ENCODE peak calls at places on chromosomes 1 and 21, in seven cellular contexts. One of them, this sample, is unnamed.
A peak's percentile ranks its signal among the peaks of the same experiment; 100 is the strongest.

GRCh38 chr21:32726742-32727477 is 903 bp downstream of the SYNJ1 start:
- DNase-seq in GM13976: peak; percentile 16
- DNase-seq in fibroblast of pulmonary artery: peak; percentile 37
- DNase-seq in cardiac muscle cell: peak; percentile 49
- DNase-seq in body of pancreas: no peak
- DNase-seq in WTC11: no peak
- DNase-seq in type B pancreatic cell: no peak
- DNase-seq in this sample: peak; percentile 77

GRCh38 chr1:62144238-62144831 is 50.3 kb upstream of the L1TD1 start:
- DNase-seq in GM13976: peak; percentile 42
- DNase-seq in fibroblast of pulmonary artery: peak; percentile 63
- DNase-seq in cardiac muscle cell: peak; percentile 55
- DNase-seq in body of pancreas: peak; percentile 50
- DNase-seq in WTC11: peak; percentile 63
- DNase-seq in type B pancreatic cell: no peak
- DNase-seq in this sample: peak; percentile 59

GRCh38 chr1:33823830-33824229 is 40.0 kb upstream of the HMGB4 start:
- DNase-seq in GM13976: no peak
- DNase-seq in fibroblast of pulmonary artery: no peak
- DNase-seq in cardiac muscle cell: no peak
- DNase-seq in body of pancreas: no peak
- DNase-seq in WTC11: no peak
- DNase-seq in type B pancreatic cell: no peak
- DNase-seq in this sample: no peak

GRCh38 chr1:240338837-240339236 is 247.2 kb downstream of the FMN2 start:
- DNase-seq in GM13976: no peak
- DNase-seq in fibroblast of pulmonary artery: no peak
- DNase-seq in cardiac muscle cell: no peak
- DNase-seq in body of pancreas: no peak
- DNase-seq in WTC11: no peak
- DNase-seq in type B pancreatic cell: no peak
- DNase-seq in this sample: no peak

GRCh38 chr21:37245151-37245550 is 22.0 kb downstream of the VPS26C start:
- DNase-seq in GM13976: no peak
- DNase-seq in fibroblast of pulmonary artery: no peak
- DNase-seq in cardiac muscle cell: peak; percentile 13
- DNase-seq in body of pancreas: no peak
- DNase-seq in WTC11: peak; percentile 25
- DNase-seq in type B pancreatic cell: no peak
- DNase-seq in this sample: no peak

GRCh38 chr1:179817789-179818188 is 59.8 kb downstream of the TOR1AIP2 start:
- DNase-seq in GM13976: no peak
- DNase-seq in fibroblast of pulmonary artery: peak; percentile 55
- DNase-seq in cardiac muscle cell: no peak
- DNase-seq in body of pancreas: peak; percentile 32
- DNase-seq in WTC11: no peak
- DNase-seq in type B pancreatic cell: no peak
- DNase-seq in this sample: no peak

GRCh38 chr1:26360051-26360806 is 6.3 kb upstream of the CRYBG2 start:
- DNase-seq in GM13976: peak; percentile 85
- DNase-seq in fibroblast of pulmonary artery: no peak
- DNase-seq in cardiac muscle cell: no peak
- DNase-seq in body of pancreas: peak; percentile 15
- DNase-seq in WTC11: peak; percentile 86
- DNase-seq in type B pancreatic cell: no peak
- DNase-seq in this sample: no peak

GRCh38 chr1:246169486-246169885 is 337.6 kb downstream of the SMYD3 start:
- DNase-seq in GM13976: no peak
- DNase-seq in fibroblast of pulmonary artery: no peak
- DNase-seq in cardiac muscle cell: no peak
- DNase-seq in body of pancreas: no peak
- DNase-seq in WTC11: no peak
- DNase-seq in type B pancreatic cell: no peak
- DNase-seq in this sample: no peak

GRCh38 chr1:79323240-79324025 is 316.9 kb upstream of the ADGRL4 start:
- DNase-seq in GM13976: no peak
- DNase-seq in fibroblast of pulmonary artery: peak; percentile 99
- DNase-seq in cardiac muscle cell: no peak
- DNase-seq in body of pancreas: no peak
- DNase-seq in WTC11: no peak
- DNase-seq in type B pancreatic cell: no peak
- DNase-seq in this sample: no peak

GRCh38 chr1:1137256-1138045 is 21.6 kb upstream of the C1orf159 start:
- DNase-seq in GM13976: peak; percentile 93
- DNase-seq in fibroblast of pulmonary artery: no peak
- DNase-seq in cardiac muscle cell: no peak
- DNase-seq in body of pancreas: no peak
- DNase-seq in WTC11: no peak
- DNase-seq in type B pancreatic cell: no peak
- DNase-seq in this sample: no peak

GRCh38 chr1:21174638-21175323 is 1.9 kb downstream of the EIF4G3 start:
- DNase-seq in GM13976: no peak
- DNase-seq in fibroblast of pulmonary artery: peak; percentile 87
- DNase-seq in cardiac muscle cell: no peak
- DNase-seq in body of pancreas: peak; percentile 32
- DNase-seq in WTC11: no peak
- DNase-seq in type B pancreatic cell: no peak
- DNase-seq in this sample: no peak

GRCh38 chr1:226581650-226582330 is 33.2 kb downstream of the STUM start:
- DNase-seq in GM13976: no peak
- DNase-seq in fibroblast of pulmonary artery: no peak
- DNase-seq in cardiac muscle cell: no peak
- DNase-seq in body of pancreas: no peak
- DNase-seq in WTC11: no peak
- DNase-seq in type B pancreatic cell: no peak
- DNase-seq in this sample: no peak

GRCh38 chr1:203592156-203592555 is 34.5 kb upstream of the ATP2B4 start:
- DNase-seq in GM13976: no peak
- DNase-seq in fibroblast of pulmonary artery: peak; percentile 28
- DNase-seq in cardiac muscle cell: peak; percentile 82
- DNase-seq in body of pancreas: peak; percentile 32
- DNase-seq in WTC11: peak; percentile 56
- DNase-seq in type B pancreatic cell: peak; percentile 74
- DNase-seq in this sample: peak; percentile 70

GRCh38 chr1:22729400-22729773 is 18.7 kb downstream of the EPHB2 start:
- DNase-seq in GM13976: no peak
- DNase-seq in fibroblast of pulmonary artery: no peak
- DNase-seq in cardiac muscle cell: no peak
- DNase-seq in body of pancreas: no peak
- DNase-seq in WTC11: no peak
- DNase-seq in type B pancreatic cell: no peak
- DNase-seq in this sample: no peak

GRCh38 chr1:50132495-50132894 is 23.8 kb downstream of the ELAVL4 start:
- DNase-seq in GM13976: no peak
- DNase-seq in fibroblast of pulmonary artery: no peak
- DNase-seq in cardiac muscle cell: no peak
- DNase-seq in body of pancreas: no peak
- DNase-seq in WTC11: no peak
- DNase-seq in type B pancreatic cell: no peak
- DNase-seq in this sample: no peak

GRCh38 chr1:200916152-200916551 is 21.5 kb downstream of the INAVA start:
- DNase-seq in GM13976: peak; percentile 29
- DNase-seq in fibroblast of pulmonary artery: no peak
- DNase-seq in cardiac muscle cell: no peak
- DNase-seq in body of pancreas: no peak
- DNase-seq in WTC11: peak; percentile 79
- DNase-seq in type B pancreatic cell: no peak
- DNase-seq in this sample: no peak

GRCh38 chr1:213003281-213003680 is 12.4 kb downstream of the ANGEL2 start:
- DNase-seq in GM13976: no peak
- DNase-seq in fibroblast of pulmonary artery: no peak
- DNase-seq in cardiac muscle cell: no peak
- DNase-seq in body of pancreas: no peak
- DNase-seq in WTC11: no peak
- DNase-seq in type B pancreatic cell: no peak
- DNase-seq in this sample: no peak

GRCh38 chr1:87918398-87918797 is 589.7 kb downstream of the LMO4 start:
- DNase-seq in GM13976: no peak
- DNase-seq in fibroblast of pulmonary artery: no peak
- DNase-seq in cardiac muscle cell: no peak
- DNase-seq in body of pancreas: no peak
- DNase-seq in WTC11: no peak
- DNase-seq in type B pancreatic cell: no peak
- DNase-seq in this sample: no peak

GRCh38 chr1:48194801-48195200 is 27.7 kb upstream of the SLC5A9 start:
- DNase-seq in GM13976: no peak
- DNase-seq in fibroblast of pulmonary artery: no peak
- DNase-seq in cardiac muscle cell: no peak
- DNase-seq in body of pancreas: no peak
- DNase-seq in WTC11: no peak
- DNase-seq in type B pancreatic cell: no peak
- DNase-seq in this sample: no peak

DNA sequence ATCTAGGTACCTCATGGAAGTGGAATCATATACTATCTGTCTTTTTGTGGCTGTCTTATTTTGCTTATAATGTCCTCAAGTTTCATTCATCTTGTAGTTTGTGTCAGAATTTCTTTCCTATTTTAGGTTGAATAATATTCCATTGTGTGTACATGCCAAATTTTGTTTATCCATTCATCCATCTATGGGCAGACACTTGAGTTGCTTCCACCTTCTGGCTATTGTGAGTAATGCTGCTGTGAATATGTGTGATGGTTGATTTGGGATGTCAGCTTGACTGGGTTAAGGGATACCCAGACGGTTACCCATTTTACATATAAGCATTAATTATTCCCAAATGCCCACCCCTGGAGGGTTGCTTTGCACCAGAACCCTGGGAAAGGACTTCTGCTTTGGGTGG is 477.5 kb downstream of the PTPRU start:
- DNase-seq in GM13976: no peak
- DNase-seq in fibroblast of pulmonary artery: peak; percentile 44
- DNase-seq in cardiac muscle cell: no peak
- DNase-seq in body of pancreas: no peak
- DNase-seq in WTC11: no peak
- DNase-seq in type B pancreatic cell: no peak
- DNase-seq in this sample: no peak
- TF ChIP-seq CTCF in GM13976: no peak
- TF ChIP-seq CTCF in fibroblast of pulmonary artery: peak; percentile 52
- TF ChIP-seq CTCF in cardiac muscle cell: peak; percentile 39
- TF ChIP-seq CTCF in body of pancreas: no peak
- TF ChIP-seq CTCF in WTC11: no peak
- TF ChIP-seq CTCF in type B pancreatic cell: peak; percentile 53
- TF ChIP-seq CTCF in this sample: peak; percentile 13

GRCh38 chr1:5595531-5596170 is 396.6 kb downstream of the NPHP4 start:
- DNase-seq in GM13976: no peak
- DNase-seq in fibroblast of pulmonary artery: no peak
- DNase-seq in cardiac muscle cell: no peak
- DNase-seq in body of pancreas: no peak
- DNase-seq in WTC11: no peak
- DNase-seq in type B pancreatic cell: peak; percentile 34
- DNase-seq in this sample: no peak
- TF ChIP-seq CTCF in GM13976: no peak
- TF ChIP-seq CTCF in fibroblast of pulmonary artery: no peak
- TF ChIP-seq CTCF in cardiac muscle cell: no peak
- TF ChIP-seq CTCF in body of pancreas: no peak
- TF ChIP-seq CTCF in WTC11: no peak
- TF ChIP-seq CTCF in type B pancreatic cell: no peak
- TF ChIP-seq CTCF in this sample: peak; percentile 4

GRCh38 chr1:109548321-109549267 is at the start of gene GNAI3:
- DNase-seq in GM13976: peak; percentile 94
- DNase-seq in fibroblast of pulmonary artery: peak; percentile 97
- DNase-seq in cardiac muscle cell: peak; percentile 96
- DNase-seq in body of pancreas: peak; percentile 97
- DNase-seq in WTC11: peak; percentile 94
- DNase-seq in type B pancreatic cell: peak; percentile 92
- DNase-seq in this sample: peak; percentile 94
- TF ChIP-seq CTCF in GM13976: no peak
- TF ChIP-seq CTCF in fibroblast of pulmonary artery: no peak
- TF ChIP-seq CTCF in cardiac muscle cell: no peak
- TF ChIP-seq CTCF in body of pancreas: no peak
- TF ChIP-seq CTCF in WTC11: no peak
- TF ChIP-seq CTCF in type B pancreatic cell: no peak
- TF ChIP-seq CTCF in this sample: no peak

GRCh38 chr1:28642056-28642846 is 616 bp downstream of the TAF12 start:
- DNase-seq in GM13976: no peak
- DNase-seq in fibroblast of pulmonary artery: no peak
- DNase-seq in cardiac muscle cell: peak; percentile 44
- DNase-seq in body of pancreas: no peak
- DNase-seq in WTC11: no peak
- DNase-seq in type B pancreatic cell: no peak
- DNase-seq in this sample: no peak

GRCh38 chr1:28646040-28646439 is 2.4 kb upstream of the RNU11 start:
- DNase-seq in GM13976: no peak
- DNase-seq in fibroblast of pulmonary artery: peak; percentile 12
- DNase-seq in cardiac muscle cell: no peak
- DNase-seq in body of pancreas: no peak
- DNase-seq in WTC11: no peak
- DNase-seq in type B pancreatic cell: no peak
- DNase-seq in this sample: no peak

GRCh38 chr1:28642847-28643635 is at the start of gene TAF12:
- DNase-seq in GM13976: peak; percentile 92
- DNase-seq in fibroblast of pulmonary artery: peak; percentile 96
- DNase-seq in cardiac muscle cell: peak; percentile 95
- DNase-seq in body of pancreas: peak; percentile 94
- DNase-seq in WTC11: peak; percentile 91
- DNase-seq in type B pancreatic cell: peak; percentile 90
- DNase-seq in this sample: peak; percentile 92

GRCh38 chr1:28640766-28641165 is 2.1 kb downstream of the TAF12 start:
- DNase-seq in GM13976: no peak
- DNase-seq in fibroblast of pulmonary artery: peak; percentile 41
- DNase-seq in cardiac muscle cell: peak; percentile 10
- DNase-seq in body of pancreas: no peak
- DNase-seq in WTC11: no peak
- DNase-seq in type B pancreatic cell: no peak
- DNase-seq in this sample: no peak
- TF ChIP-seq CTCF in GM13976: peak; percentile 26
- TF ChIP-seq CTCF in fibroblast of pulmonary artery: peak; percentile 45
- TF ChIP-seq CTCF in cardiac muscle cell: peak; percentile 36
- TF ChIP-seq CTCF in body of pancreas: no peak
- TF ChIP-seq CTCF in WTC11: no peak
- TF ChIP-seq CTCF in type B pancreatic cell: peak; percentile 50
- TF ChIP-seq CTCF in this sample: peak; percentile 21

GRCh38 chr1:117655220-117655577 is 49.4 kb downstream of the TENT5C start:
- DNase-seq in GM13976: no peak
- DNase-seq in fibroblast of pulmonary artery: peak; percentile 44
- DNase-seq in cardiac muscle cell: no peak
- DNase-seq in body of pancreas: peak; percentile 90
- DNase-seq in WTC11: no peak
- DNase-seq in type B pancreatic cell: no peak
- DNase-seq in this sample: no peak
- TF ChIP-seq CTCF in GM13976: no peak
- TF ChIP-seq CTCF in fibroblast of pulmonary artery: no peak
- TF ChIP-seq CTCF in cardiac muscle cell: no peak
- TF ChIP-seq CTCF in body of pancreas: no peak
- TF ChIP-seq CTCF in WTC11: no peak
- TF ChIP-seq CTCF in type B pancreatic cell: no peak
- TF ChIP-seq CTCF in this sample: no peak

This sample was measured in WERI-Rb-1.